ENCODE peak calls at places on chromosome 1, in eight cellular contexts. S is HuH-7; T is HCEC 1CT; G is NCI-H1105; D is stimulated activated CD4-positive, alpha-beta T cell treated with anti-CD3 and anti-CD28 coated beads, Interleukin-2, amount 100 ng/mL, for 48 hours; J is NCI-H1417; X is GM04504; I is Kasumi-1. W is an unnamed sample.

GRCh38 chr1:45954401-45954847 is 151.0 kb downstream of the MAST2 start:
- DNase-seq in S (peak), T (peak), G (no peak), D (no peak), J (no peak), X (peak), I (no peak), W (no peak)

GRCh38 chr1:12539705-12540579 is 78.1 kb downstream of the DHRS3 start:
- DNase-seq in S (no peak), T (peak), G (no peak), D (no peak), J (no peak), X (peak), I (no peak), W (peak)

GRCh38 chr1:161309868-161310267 is at the start of gene MPZ:
- DNase-seq in S (no peak), T (no peak), G (no peak), D (no peak), J (no peak), X (no peak), I (no peak), W (no peak)

GRCh38 chr1:2906105-2906504 is 104.6 kb upstream of the TTC34 start:
- DNase-seq in S (no peak), T (no peak), G (peak), D (no peak), J (no peak), X (no peak), I (no peak), W (no peak)

GRCh38 chr1:116529199-116529616 is 41.6 kb downstream of the CD58 start:
- DNase-seq in S (no peak), T (peak), G (no peak), D (no peak), J (no peak), X (peak), I (no peak), W (no peak)

GRCh38 chr1:32972814-32973428 is 8.3 kb upstream of the RNF19B start:
- DNase-seq in S (peak), T (no peak), G (peak), D (no peak), J (peak), X (no peak), I (no peak), W (peak)

GRCh38 chr1:100423832-100424337 is 71.6 kb downstream of the CDC14A start:
- DNase-seq in S (no peak), T (no peak), G (no peak), D (no peak), J (no peak), X (no peak), I (no peak), W (no peak)

GRCh38 chr1:167305705-167306277 is 85.1 kb downstream of the POU2F1 start:
- DNase-seq in S (no peak), T (no peak), G (no peak), D (no peak), J (no peak), X (no peak), I (no peak), W (no peak)

GRCh38 chr1:238340989-238341388 is 450.3 kb upstream of the ZP4 start:
- DNase-seq in S (no peak), T (no peak), G (no peak), D (no peak), J (no peak), X (peak), I (no peak), W (no peak)